ENCODE peak calls at places on chromosome 16, in four cellular contexts. One of them, this sample, is unnamed.

GRCh38 chr16:58661199-58661830 is 23.3 kb downstream of the SLC38A7 start:
- DNase-seq in GM12878: no peak
- DNase-seq in K562: peak; percentile 84
- DNase-seq in SK-N-SH: peak; percentile 78
- DNase-seq in this sample: peak; percentile 91

GRCh38 chr16:57786632-57787518 is 15.4 kb downstream of the KIFC3 start:
- DNase-seq in SK-N-SH: no peak
- DNase-seq in K562: no peak
- DNase-seq in GM12878: no peak
- DNase-seq in this sample: peak; percentile 52

GRCh38 chr16:80144191-80144590 is 396.6 kb upstream of the DYNLRB2 start:
- DNase-seq in K562: no peak
- DNase-seq in GM12878: peak; percentile 72
- DNase-seq in SK-N-SH: no peak
- DNase-seq in this sample: peak; percentile 79

GRCh38 chr16:71722801-71723536 is 1.5 kb downstream of the PHLPP2 start:
- DNase-seq in GM12878: no peak
- DNase-seq in K562: peak; percentile 59
- DNase-seq in SK-N-SH: peak; percentile 88
- DNase-seq in this sample: peak; percentile 54

GRCh38 chr16:56830669-56831068 is 34.3 kb upstream of the SLC12A3 start:
- DNase-seq in GM12878: no peak
- DNase-seq in K562: no peak
- DNase-seq in SK-N-SH: no peak
- DNase-seq in this sample: no peak

GRCh38 chr16:61323456-61323855 is 712.8 kb downstream of the CDH8 start:
- DNase-seq in K562: no peak
- DNase-seq in SK-N-SH: no peak
- DNase-seq in GM12878: no peak
- DNase-seq in this sample: no peak

GRCh38 chr16:67170948-67171649 is 761 bp downstream of the NOL3 start:
- DNase-seq in GM12878: no peak
- DNase-seq in K562: no peak
- DNase-seq in SK-N-SH: no peak
- DNase-seq in this sample: peak; percentile 41

GRCh38 chr16:72109966-72110530 is 16.4 kb downstream of the DHX38 start:
- DNase-seq in SK-N-SH: no peak
- DNase-seq in K562: no peak
- DNase-seq in GM12878: no peak
- DNase-seq in this sample: no peak

GRCh38 chr16:83743241-83743640 is 64.5 kb upstream of the HSBP1 start:
- DNase-seq in GM12878: no peak
- DNase-seq in K562: no peak
- DNase-seq in SK-N-SH: no peak
- DNase-seq in this sample: no peak

GRCh38 chr16:60553316-60553801 is 1482.9 kb downstream of the CDH8 start:
- DNase-seq in SK-N-SH: no peak
- DNase-seq in GM12878: no peak
- DNase-seq in K562: no peak
- DNase-seq in this sample: no peak

GRCh38 chr16:2492292-2492691 is 17.4 kb downstream of the TBC1D24 start:
- DNase-seq in SK-N-SH: no peak
- DNase-seq in K562: no peak
- DNase-seq in GM12878: no peak
- DNase-seq in this sample: no peak

GRCh38 chr16:89171216-89172170 is at the start of gene CDH15:
- DNase-seq in K562: peak; percentile 98
- DNase-seq in GM12878: peak; percentile 80
- DNase-seq in SK-N-SH: peak; percentile 98
- DNase-seq in this sample: peak; percentile 75

GRCh38 chr16:83187404-83187803 is 560.6 kb downstream of the CDH13 start:
- DNase-seq in GM12878: no peak
- DNase-seq in K562: no peak
- DNase-seq in SK-N-SH: no peak
- DNase-seq in this sample: peak; percentile 89

GRCh38 chr16:68389006-68389405 is 59.3 kb downstream of the SMPD3 start:
- DNase-seq in SK-N-SH: no peak
- DNase-seq in GM12878: no peak
- DNase-seq in K562: no peak
- DNase-seq in this sample: no peak

GRCh38 chr16:62156971-62157370 is 120.7 kb upstream of the CDH8 start:
- DNase-seq in GM12878: no peak
- DNase-seq in K562: no peak
- DNase-seq in SK-N-SH: no peak
- DNase-seq in this sample: no peak

GRCh38 chr16:54362801-54363200 is 76.2 kb upstream of the IRX3 start:
- DNase-seq in K562: no peak
- DNase-seq in SK-N-SH: peak; percentile 52
- DNase-seq in GM12878: no peak
- DNase-seq in this sample: no peak

GRCh38 chr16:64416232-64417010 is 705.4 kb downstream of the CDH11 start:
- DNase-seq in GM12878: no peak
- DNase-seq in K562: no peak
- DNase-seq in SK-N-SH: no peak
- DNase-seq in this sample: peak; percentile 43

GRCh38 chr16:15765880-15766279 is 90.9 kb downstream of the MYH11 start:
- DNase-seq in GM12878: peak; percentile 74
- DNase-seq in SK-N-SH: peak; percentile 64
- DNase-seq in K562: peak; percentile 68
- DNase-seq in this sample: peak; percentile 39

GRCh38 chr16:82891918-82892317 is 265.1 kb downstream of the CDH13 start:
- DNase-seq in SK-N-SH: no peak
- DNase-seq in K562: no peak
- DNase-seq in GM12878: no peak
- DNase-seq in this sample: no peak

GRCh38 chr16:4510747-4511426 is 27.7 kb downstream of the CDIP1 start:
- DNase-seq in K562: no peak
- DNase-seq in SK-N-SH: no peak
- DNase-seq in GM12878: no peak
- DNase-seq in this sample: no peak

GRCh38 chr16:78122774-78123315 is 23.4 kb downstream of the WWOX start:
- DNase-seq in SK-N-SH: peak; percentile 56
- DNase-seq in GM12878: no peak
- DNase-seq in K562: peak; percentile 37
- DNase-seq in this sample: peak; percentile 53

GRCh38 chr16:56758930-56759329 is 29.0 kb downstream of the NUP93 start:
- DNase-seq in K562: no peak
- DNase-seq in SK-N-SH: no peak
- DNase-seq in GM12878: no peak
- DNase-seq in this sample: no peak

GRCh38 chr16:87765776-87766484 is at the start of gene KLHDC4:
- DNase-seq in SK-N-SH: peak; percentile 94
- DNase-seq in GM12878: peak; percentile 38
- DNase-seq in K562: peak; percentile 92
- DNase-seq in this sample: peak; percentile 82

GRCh38 chr16:87766485-87766797 is 655 bp upstream of the KLHDC4 start:
- DNase-seq in SK-N-SH: no peak
- DNase-seq in GM12878: no peak
- DNase-seq in K562: no peak
- DNase-seq in this sample: no peak

GRCh38 chr16:87762620-87763019 is 3.2 kb downstream of the KLHDC4 start:
- DNase-seq in SK-N-SH: no peak
- DNase-seq in K562: no peak
- DNase-seq in GM12878: no peak
- DNase-seq in this sample: no peak

GRCh38 chr16:87764600-87765472 is 950 bp downstream of the KLHDC4 start:
- DNase-seq in SK-N-SH: peak; percentile 51
- DNase-seq in K562: peak; percentile 16
- DNase-seq in GM12878: no peak
- DNase-seq in this sample: no peak

GRCh38 chr16:87765473-87765775 is 362 bp downstream of the KLHDC4 start:
- DNase-seq in SK-N-SH: peak; percentile 62
- DNase-seq in K562: peak; percentile 40
- DNase-seq in GM12878: no peak
- DNase-seq in this sample: peak; percentile 7
- TF ChIP-seq MXI1 in SK-N-SH: peak; percentile 71
- TF ChIP-seq MXI1 in K562: peak; percentile 60
- TF ChIP-seq MXI1 in GM12878: no peak
- TF ChIP-seq MXI1 in this sample: no peak

DNA sequence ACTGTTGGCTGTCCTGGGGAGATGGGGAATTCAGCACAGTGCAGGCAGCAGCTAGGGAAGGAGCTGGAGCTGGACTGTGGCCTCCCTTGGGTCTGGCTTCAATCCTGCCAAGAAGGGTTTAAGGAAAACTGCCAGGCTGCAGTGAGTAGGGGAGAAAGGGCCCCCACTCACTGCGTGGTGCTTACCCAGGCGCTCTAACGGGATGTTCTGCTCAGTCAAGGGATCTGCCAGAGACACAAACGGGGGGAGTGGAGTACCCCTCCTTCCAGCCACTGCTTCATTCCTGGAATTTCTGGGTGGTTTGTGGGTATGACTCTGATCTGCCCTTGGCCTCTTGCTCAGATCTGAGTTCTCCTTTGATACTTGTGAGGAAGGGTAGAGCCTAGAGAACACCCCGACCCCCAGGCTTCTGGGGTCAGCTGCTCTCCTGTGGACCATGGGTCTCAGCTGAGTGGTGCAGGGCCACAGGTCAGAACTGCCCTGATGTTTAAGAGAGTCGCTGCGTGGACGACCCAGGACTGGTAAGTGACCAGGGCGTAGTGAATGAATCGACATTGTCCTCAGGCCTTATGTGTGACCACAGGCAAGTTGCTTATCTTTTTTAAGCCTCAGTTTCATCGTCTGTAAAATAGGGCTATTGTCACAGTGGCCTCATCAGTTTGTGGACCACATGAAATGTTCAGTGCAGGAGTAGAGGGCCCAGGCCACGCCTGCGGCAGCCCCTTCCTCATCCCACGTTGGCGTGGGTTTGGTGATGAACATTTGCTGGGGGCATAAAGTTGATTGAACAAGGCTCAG is 9.6 kb downstream of the CRISPLD2 start:
- DNase-seq in SK-N-SH: no peak
- DNase-seq in GM12878: no peak
- DNase-seq in K562: no peak
- DNase-seq in this sample: peak; percentile 93
- TF ChIP-seq RCOR1 in SK-N-SH: no peak
- TF ChIP-seq RCOR1 in GM12878: no peak
- TF ChIP-seq RCOR1 in K562: no peak
- TF ChIP-seq RCOR1 in this sample: no peak

DNA sequence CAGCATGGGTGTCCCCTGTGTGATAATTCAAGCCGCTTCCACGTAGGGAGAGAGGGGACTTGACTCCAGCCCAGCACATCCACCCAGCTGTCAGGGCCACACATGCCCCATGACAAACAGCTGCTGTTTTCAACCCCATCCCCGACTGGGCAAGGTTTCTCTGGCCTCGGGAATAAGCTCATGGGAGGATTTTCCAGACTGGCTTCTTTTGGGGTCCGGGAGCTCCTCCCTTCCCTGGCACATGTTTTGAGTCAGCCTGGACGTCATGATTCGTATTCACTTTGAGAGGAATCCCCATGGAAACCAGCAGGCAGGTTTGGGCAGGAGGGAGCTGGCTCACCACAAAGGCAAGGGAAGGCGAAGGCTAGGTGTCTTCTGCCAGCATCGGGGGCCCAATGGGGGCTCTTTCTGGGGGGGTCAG is 156.4 kb downstream of the CMIP start:
- DNase-seq in K562: no peak
- DNase-seq in GM12878: no peak
- DNase-seq in SK-N-SH: peak; percentile 49
- DNase-seq in this sample: peak; percentile 72
- TF ChIP-seq MXI1 in K562: no peak
- TF ChIP-seq MXI1 in GM12878: no peak
- TF ChIP-seq MXI1 in SK-N-SH: peak; percentile 21
- TF ChIP-seq MXI1 in this sample: peak; percentile 21

DNA sequence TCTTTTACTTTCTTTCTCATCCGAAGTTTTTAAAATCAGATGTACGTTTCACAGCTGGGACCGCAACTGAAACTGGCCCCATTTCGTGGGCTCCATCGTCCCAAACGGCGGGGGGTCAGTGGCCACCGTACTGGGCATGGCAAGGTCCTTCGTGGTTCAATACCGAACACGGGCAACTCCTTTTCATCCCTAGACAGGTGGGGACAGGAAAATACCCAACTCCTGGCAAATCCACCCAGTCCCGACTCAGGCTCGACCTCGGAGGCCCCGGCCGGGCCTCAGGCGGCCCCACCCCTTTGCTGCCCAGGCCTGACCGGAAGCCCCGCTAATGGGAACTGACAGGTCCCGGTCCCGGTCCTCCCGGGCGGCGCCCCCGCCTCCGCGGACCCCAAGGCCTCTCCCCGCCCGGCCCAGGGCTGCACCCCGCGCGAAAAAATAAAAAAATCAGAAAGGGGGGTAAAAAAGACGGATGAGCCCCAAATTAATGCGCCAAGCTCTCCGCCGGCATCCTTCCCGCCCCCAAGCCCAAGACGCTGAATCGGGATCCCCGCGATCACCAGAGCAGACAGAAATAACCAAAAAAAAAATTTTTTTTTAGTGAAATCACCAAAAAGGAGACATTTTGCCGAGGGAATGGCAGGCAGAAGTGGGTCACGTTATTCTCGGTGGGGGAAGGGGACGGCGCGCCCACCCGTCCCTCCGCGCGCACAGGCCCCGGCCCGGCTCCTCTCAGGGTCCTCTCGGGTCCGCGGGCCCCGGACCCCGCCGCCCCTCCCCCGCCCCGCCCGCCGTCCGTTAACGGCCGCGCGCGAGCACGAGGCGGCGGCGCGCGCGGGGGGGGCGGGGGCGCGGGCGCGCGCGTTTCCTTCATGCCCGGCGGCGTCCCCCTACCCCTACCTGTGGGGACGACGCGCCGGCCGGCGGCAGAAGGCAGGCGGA is 562 bp downstream of the ZC3H7A start:
- DNase-seq in SK-N-SH: peak; percentile 86
- DNase-seq in K562: peak; percentile 73
- DNase-seq in GM12878: no peak
- DNase-seq in this sample: peak; percentile 44
- TF ChIP-seq RCOR1 in SK-N-SH: no peak
- TF ChIP-seq RCOR1 in K562: no peak
- TF ChIP-seq RCOR1 in GM12878: no peak
- TF ChIP-seq RCOR1 in this sample: no peak

GRCh38 chr16:27624154-27625049 is 74.5 kb downstream of the KATNIP start:
- DNase-seq in K562: no peak
- DNase-seq in GM12878: no peak
- DNase-seq in SK-N-SH: no peak
- DNase-seq in this sample: no peak
- TF ChIP-seq MXI1 in K562: no peak
- TF ChIP-seq MXI1 in GM12878: no peak
- TF ChIP-seq MXI1 in SK-N-SH: no peak
- TF ChIP-seq MXI1 in this sample: no peak

GRCh38 chr16:19488213-19488640 is 33.7 kb downstream of the GDE1 start:
- DNase-seq in K562: peak; percentile 91
- DNase-seq in SK-N-SH: no peak
- DNase-seq in GM12878: no peak
- DNase-seq in this sample: no peak
- TF ChIP-seq RCOR1 in K562: peak; percentile 11
- TF ChIP-seq RCOR1 in SK-N-SH: no peak
- TF ChIP-seq RCOR1 in GM12878: no peak
- TF ChIP-seq RCOR1 in this sample: no peak

This sample was measured in IMR-90.